ENCODE peak calls at places on chromosome 2, in ten cellular contexts. W is adrenal gland; S is islet precursor cell; T is NCI-H2081; I is ecto neural progenitor cell; H is EL; O is skeletal muscle cell; Z is stimulated activated CD4-positive, alpha-beta T cell treated with anti-CD3 and anti-CD28 coated beads, Interleukin-4, amount 100 ng/mL, for 1 hour; B is naive thymus-derived CD8-positive, alpha-beta T cell; F is neural crest cell. Q is an unnamed sample.

GRCh38 chr2:113324684-113325160 is 46.0 kb upstream of the PAX8 start:
- DNase-seq in W (peak), S (peak), T (peak), I (peak), H (peak), O (peak), Z (peak), B (peak), F (peak), Q (peak)

GRCh38 chr2:235908826-235909225 is 259.4 kb downstream of the GBX2 start:
- DNase-seq in W (no peak), S (no peak), T (no peak), I (no peak), H (no peak), O (no peak), Z (no peak), B (no peak), F (no peak), Q (no peak)

GRCh38 chr2:111121028-111121872 is 536 bp downstream of the BCL2L11 start:
- DNase-seq in W (peak), S (peak), T (peak), I (peak), H (peak), O (no peak), Z (peak), B (peak), F (peak), Q (no peak)

GRCh38 chr2:28454016-28454930 is 41.6 kb upstream of the PLB1 start:
- DNase-seq in W (no peak), S (peak), T (no peak), I (no peak), H (peak), O (no peak), Z (no peak), B (no peak), F (no peak), Q (no peak)

GRCh38 chr2:187354653-187355052 is 93.4 kb downstream of the CALCRL start:
- DNase-seq in W (no peak), S (no peak), T (no peak), I (no peak), H (no peak), O (no peak), Z (no peak), B (no peak), F (no peak), Q (no peak)

GRCh38 chr2:25692143-25692542 is 18.8 kb upstream of the DTNB start:
- DNase-seq in W (no peak), S (no peak), T (no peak), I (no peak), H (peak), O (no peak), Z (no peak), B (no peak), F (peak), Q (no peak)

GRCh38 chr2:135744761-135745314 is 3.2 kb downstream of the UBXN4 start:
- DNase-seq in W (no peak), S (peak), T (peak), I (no peak), H (peak), O (no peak), Z (peak), B (peak), F (no peak), Q (peak)

GRCh38 chr2:100876231-100876860 is 56.4 kb downstream of the NPAS2 start:
- DNase-seq in W (no peak), S (no peak), T (no peak), I (no peak), H (no peak), O (no peak), Z (no peak), B (no peak), F (no peak), Q (no peak)

GRCh38 chr2:218216336-218216673 is 684 bp upstream of the ARPC2 start:
- DNase-seq in W (peak), S (no peak), T (no peak), I (peak), H (no peak), O (no peak), Z (no peak), B (no peak), F (no peak), Q (no peak)

GRCh38 chr2:38900726-38901125 is 11.1 kb downstream of the ARHGEF33 start:
- DNase-seq in W (no peak), S (no peak), T (no peak), I (no peak), H (no peak), O (no peak), Z (no peak), B (no peak), F (no peak), Q (no peak)

GRCh38 chr2:67760995-67761394 is 301.8 kb downstream of the C1D start:
- DNase-seq in W (no peak), S (no peak), T (no peak), I (no peak), H (no peak), O (no peak), Z (no peak), B (no peak), F (no peak), Q (no peak)

GRCh38 chr2:62568074-62568473 is 62.1 kb upstream of the TMEM17 start:
- DNase-seq in W (peak), S (no peak), T (no peak), I (no peak), H (no peak), O (no peak), Z (no peak), B (no peak), F (no peak), Q (no peak)

GRCh38 chr2:147800316-147800715 is 44.5 kb upstream of the ACVR2A start:
- DNase-seq in W (no peak), S (no peak), T (no peak), I (no peak), H (no peak), O (no peak), Z (no peak), B (no peak), F (no peak), Q (no peak)

GRCh38 chr2:164485541-164485940 is 135.7 kb downstream of the GRB14 start:
- DNase-seq in W (no peak), S (no peak), T (no peak), I (no peak), H (peak), O (peak), Z (no peak), B (no peak), F (no peak), Q (no peak)

Q was measured in HEK293T.